ENCODE peak calls at places on chromosomes 6 and 20, in ten cellular contexts. One of them, this sample, is unnamed.

GRCh38 chr20:43190332-43190953 is 737 bp upstream of the PTPRT start:
- DNase-seq in Calu3: no peak
- DNase-seq in WTC11: no peak
- DNase-seq in uterus: no peak
- DNase-seq in CD4-positive, alpha-beta T cell: no peak
- DNase-seq in IMR-90: no peak
- DNase-seq in CD14-positive monocyte: no peak
- DNase-seq in neural crest cell: no peak
- DNase-seq in choroid plexus epithelial cell: no peak
- DNase-seq in ovary: no peak
- DNase-seq in this sample: no peak

GRCh38 chr6:19804362-19805145 is 32.6 kb upstream of the ID4 start:
- DNase-seq in WTC11: peak; percentile 96
- DNase-seq in uterus: peak; percentile 95
- DNase-seq in IMR-90: peak; percentile 96
- DNase-seq in neural crest cell: peak; percentile 88
- DNase-seq in CD14-positive monocyte: peak; percentile 48
- DNase-seq in ovary: peak; percentile 96
- DNase-seq in choroid plexus epithelial cell: peak; percentile 98
- DNase-seq in Calu3: peak; percentile 98
- DNase-seq in CD4-positive, alpha-beta T cell: peak; percentile 6
- DNase-seq in this sample: peak; percentile 76

GRCh38 chr20:38566199-38566598 is 14.8 kb upstream of the ADIG start:
- DNase-seq in choroid plexus epithelial cell: no peak
- DNase-seq in uterus: no peak
- DNase-seq in neural crest cell: no peak
- DNase-seq in ovary: no peak
- DNase-seq in WTC11: no peak
- DNase-seq in IMR-90: no peak
- DNase-seq in CD14-positive monocyte: no peak
- DNase-seq in Calu3: no peak
- DNase-seq in CD4-positive, alpha-beta T cell: no peak
- DNase-seq in this sample: no peak

GRCh38 chr6:82179415-82179814 is 68.1 kb downstream of the IBTK start:
- DNase-seq in CD14-positive monocyte: no peak
- DNase-seq in WTC11: no peak
- DNase-seq in ovary: no peak
- DNase-seq in choroid plexus epithelial cell: peak; percentile 17
- DNase-seq in neural crest cell: no peak
- DNase-seq in IMR-90: peak; percentile 3
- DNase-seq in CD4-positive, alpha-beta T cell: no peak
- DNase-seq in uterus: no peak
- DNase-seq in Calu3: no peak
- DNase-seq in this sample: no peak

GRCh38 chr20:35768731-35769664 is 2.8 kb upstream of the PHF20 start:
- DNase-seq in CD14-positive monocyte: peak; percentile 96
- DNase-seq in CD4-positive, alpha-beta T cell: peak; percentile 7
- DNase-seq in IMR-90: peak; percentile 98
- DNase-seq in choroid plexus epithelial cell: peak; percentile 98
- DNase-seq in uterus: peak; percentile 98
- DNase-seq in Calu3: peak; percentile 84
- DNase-seq in ovary: peak; percentile 99
- DNase-seq in WTC11: peak; percentile 74
- DNase-seq in neural crest cell: peak; percentile 55
- DNase-seq in this sample: peak; percentile 100

GRCh38 chr20:44651507-44652373 is at the start of gene ADA:
- DNase-seq in IMR-90: peak; percentile 21
- DNase-seq in ovary: peak; percentile 66
- DNase-seq in Calu3: peak; percentile 83
- DNase-seq in CD4-positive, alpha-beta T cell: peak; percentile 37
- DNase-seq in uterus: peak; percentile 67
- DNase-seq in neural crest cell: peak; percentile 41
- DNase-seq in CD14-positive monocyte: no peak
- DNase-seq in WTC11: peak; percentile 59
- DNase-seq in choroid plexus epithelial cell: peak; percentile 32
- DNase-seq in this sample: no peak

GRCh38 chr6:43506171-43506570 is 4.0 kb downstream of the LRRC73 start:
- DNase-seq in WTC11: no peak
- DNase-seq in choroid plexus epithelial cell: no peak
- DNase-seq in CD14-positive monocyte: no peak
- DNase-seq in uterus: no peak
- DNase-seq in IMR-90: no peak
- DNase-seq in CD4-positive, alpha-beta T cell: no peak
- DNase-seq in Calu3: no peak
- DNase-seq in neural crest cell: no peak
- DNase-seq in ovary: no peak
- DNase-seq in this sample: no peak

GRCh38 chr20:8633366-8633765 is 435.5 kb upstream of the PLCB4 start:
- DNase-seq in CD14-positive monocyte: no peak
- DNase-seq in ovary: no peak
- DNase-seq in uterus: no peak
- DNase-seq in WTC11: no peak
- DNase-seq in IMR-90: peak; percentile 59
- DNase-seq in CD4-positive, alpha-beta T cell: no peak
- DNase-seq in neural crest cell: no peak
- DNase-seq in Calu3: no peak
- DNase-seq in choroid plexus epithelial cell: no peak
- DNase-seq in this sample: no peak

GRCh38 chr6:157273756-157274088 is 49.6 kb downstream of the TMEM242 start:
- DNase-seq in uterus: peak; percentile 62
- DNase-seq in neural crest cell: peak; percentile 28
- DNase-seq in Calu3: peak; percentile 8
- DNase-seq in CD4-positive, alpha-beta T cell: peak; percentile 69
- DNase-seq in IMR-90: peak; percentile 9
- DNase-seq in choroid plexus epithelial cell: peak; percentile 56
- DNase-seq in CD14-positive monocyte: no peak
- DNase-seq in ovary: peak; percentile 43
- DNase-seq in WTC11: peak; percentile 44
- DNase-seq in this sample: peak; percentile 35

GRCh38 chr6:75602164-75602896 is 650 bp downstream of the SENP6 start:
- DNase-seq in CD4-positive, alpha-beta T cell: peak; percentile 37
- DNase-seq in Calu3: peak; percentile 38
- DNase-seq in choroid plexus epithelial cell: peak; percentile 60
- DNase-seq in CD14-positive monocyte: no peak
- DNase-seq in neural crest cell: peak; percentile 39
- DNase-seq in uterus: no peak
- DNase-seq in WTC11: peak; percentile 51
- DNase-seq in IMR-90: peak; percentile 42
- DNase-seq in ovary: peak; percentile 46
- DNase-seq in this sample: no peak

DNA sequence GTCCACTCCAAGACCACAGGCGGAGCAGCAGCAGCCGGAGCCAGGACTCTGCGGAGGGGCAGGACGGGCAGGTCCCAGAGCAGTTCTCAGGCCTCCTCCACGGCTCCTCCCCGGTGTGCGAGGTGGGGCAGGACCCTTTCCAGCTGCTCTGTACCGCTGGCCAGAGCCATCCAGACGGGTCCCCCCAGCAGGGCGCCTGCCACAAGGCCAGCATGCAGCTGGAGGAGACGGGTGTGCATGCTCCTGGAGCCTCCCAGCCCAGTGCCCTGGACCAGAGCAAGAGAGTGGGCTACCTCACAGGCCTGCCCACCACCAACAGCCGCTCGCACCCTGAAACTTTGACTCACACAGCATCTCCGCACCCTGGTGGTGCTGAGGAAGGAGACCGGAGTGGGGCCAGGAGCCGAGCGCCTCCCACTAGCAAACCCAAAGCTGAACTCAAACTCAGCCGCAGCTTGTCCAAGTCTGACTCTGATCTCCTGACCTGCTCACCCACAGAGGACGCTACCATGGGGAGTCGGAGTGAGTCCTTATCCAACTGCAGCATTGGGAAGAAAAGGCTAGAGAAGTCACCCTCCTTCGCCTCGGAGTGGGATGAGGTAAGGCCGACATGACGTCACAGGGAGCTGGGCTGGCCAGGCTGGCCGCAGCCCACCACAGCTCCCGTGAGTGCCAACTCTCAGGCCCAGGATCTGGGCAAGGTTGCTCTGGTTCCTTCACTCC is 123.5 kb downstream of the TCP11 start:
- DNase-seq in neural crest cell: no peak
- DNase-seq in Calu3: no peak
- DNase-seq in IMR-90: no peak
- DNase-seq in choroid plexus epithelial cell: peak; percentile 72
- DNase-seq in ovary: peak; percentile 70
- DNase-seq in uterus: peak; percentile 73
- DNase-seq in CD4-positive, alpha-beta T cell: no peak
- DNase-seq in WTC11: no peak
- DNase-seq in CD14-positive monocyte: no peak
- DNase-seq in this sample: peak; percentile 34
- TF ChIP-seq CTCF in neural crest cell: no peak
- TF ChIP-seq CTCF in Calu3: no peak
- TF ChIP-seq CTCF in IMR-90: no peak
- TF ChIP-seq CTCF in choroid plexus epithelial cell: peak; percentile 35
- TF ChIP-seq CTCF in ovary: no peak
- TF ChIP-seq CTCF in uterus: no peak
- TF ChIP-seq CTCF in CD4-positive, alpha-beta T cell: no peak
- TF ChIP-seq CTCF in WTC11: no peak
- TF ChIP-seq CTCF in CD14-positive monocyte: no peak
- TF ChIP-seq CTCF in this sample: no peak

DNA sequence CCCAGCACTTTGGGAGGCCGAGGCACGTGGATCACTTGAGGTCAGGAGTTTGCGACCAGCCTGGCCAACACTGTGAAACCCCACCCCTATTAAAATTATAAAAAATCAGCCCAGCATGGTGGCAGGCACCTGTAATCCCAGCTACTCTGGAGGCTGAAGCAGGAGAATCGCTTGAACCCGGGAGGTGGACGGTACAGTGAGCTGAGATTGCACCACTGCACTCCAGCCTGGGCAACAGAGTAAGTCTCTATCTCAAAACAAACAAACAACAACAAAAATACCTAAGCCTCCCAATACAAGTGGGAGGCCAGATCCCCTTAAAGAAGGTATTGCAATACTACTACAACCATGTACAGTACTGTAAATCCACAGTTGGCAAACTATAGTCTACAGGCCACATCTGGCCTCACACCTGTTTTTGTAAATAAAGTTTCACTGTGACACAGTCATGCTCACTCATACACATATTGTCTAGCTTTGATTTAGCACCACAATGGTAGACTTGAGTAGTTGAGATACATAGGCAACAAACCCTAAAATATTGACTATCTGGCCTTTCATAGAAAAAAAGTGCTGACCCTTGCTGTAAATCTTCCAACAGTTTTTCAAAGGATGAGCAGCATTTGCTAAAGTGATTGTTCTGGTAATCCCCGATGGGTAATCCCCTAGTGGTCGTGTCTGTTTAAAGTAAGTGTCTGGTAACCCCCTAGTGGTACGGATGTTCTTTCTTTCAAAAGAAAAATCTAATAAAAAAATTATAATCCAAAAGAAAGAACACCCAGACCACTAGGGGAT is 202.0 kb downstream of the RNGTT start:
- DNase-seq in ovary: no peak
- DNase-seq in uterus: no peak
- DNase-seq in neural crest cell: no peak
- DNase-seq in choroid plexus epithelial cell: no peak
- DNase-seq in CD14-positive monocyte: no peak
- DNase-seq in IMR-90: no peak
- DNase-seq in WTC11: no peak
- DNase-seq in Calu3: no peak
- DNase-seq in CD4-positive, alpha-beta T cell: no peak
- DNase-seq in this sample: no peak
- TF ChIP-seq CTCF in ovary: no peak
- TF ChIP-seq CTCF in uterus: no peak
- TF ChIP-seq CTCF in neural crest cell: no peak
- TF ChIP-seq CTCF in choroid plexus epithelial cell: peak; percentile 2
- TF ChIP-seq CTCF in CD14-positive monocyte: no peak
- TF ChIP-seq CTCF in IMR-90: no peak
- TF ChIP-seq CTCF in WTC11: no peak
- TF ChIP-seq CTCF in Calu3: no peak
- TF ChIP-seq CTCF in CD4-positive, alpha-beta T cell: no peak
- TF ChIP-seq CTCF in this sample: no peak

DNA sequence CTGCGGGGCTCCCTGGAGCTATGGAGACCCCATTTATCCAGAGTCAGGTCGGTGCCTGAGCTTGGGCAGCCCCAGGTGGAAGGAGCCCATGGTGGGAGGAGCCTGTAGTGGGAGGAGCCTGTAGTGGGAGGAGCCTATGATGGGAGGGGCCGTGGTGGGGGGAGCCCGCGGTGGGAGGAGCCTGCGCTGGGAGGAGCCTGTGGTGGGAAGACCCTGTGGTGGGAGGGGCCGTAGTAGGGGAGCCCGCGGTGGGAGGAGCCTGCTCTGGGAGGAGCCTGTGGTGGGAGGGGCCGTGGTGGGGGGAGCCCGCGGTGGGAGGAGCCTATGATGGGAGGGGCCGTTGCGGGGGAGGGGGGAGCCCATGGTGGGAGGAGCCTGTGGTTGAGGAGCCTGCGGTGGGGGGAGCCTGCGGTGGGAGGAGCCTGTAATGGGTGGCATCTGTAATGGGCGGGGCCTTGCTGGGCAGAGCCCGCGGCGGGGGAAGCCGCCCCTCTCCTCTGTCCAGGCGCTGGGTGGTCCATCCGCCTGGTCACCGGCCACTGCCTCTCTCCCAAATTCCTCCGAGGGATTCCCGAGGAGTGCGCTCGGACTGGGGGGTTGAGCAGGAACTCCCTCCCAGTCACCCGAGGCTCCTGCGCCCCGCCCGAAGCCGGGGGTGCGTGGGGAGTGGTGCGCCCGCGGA is 567 bp upstream of the FNDC11 start:
- DNase-seq in choroid plexus epithelial cell: peak; percentile 85
- DNase-seq in IMR-90: peak; percentile 83
- DNase-seq in ovary: peak; percentile 74
- DNase-seq in CD4-positive, alpha-beta T cell: peak; percentile 74
- DNase-seq in uterus: peak; percentile 75
- DNase-seq in CD14-positive monocyte: peak; percentile 68
- DNase-seq in WTC11: peak; percentile 97
- DNase-seq in Calu3: peak; percentile 81
- DNase-seq in neural crest cell: peak; percentile 80
- DNase-seq in this sample: peak; percentile 70
- TF ChIP-seq CTCF in choroid plexus epithelial cell: no peak
- TF ChIP-seq CTCF in IMR-90: no peak
- TF ChIP-seq CTCF in ovary: no peak
- TF ChIP-seq CTCF in CD4-positive, alpha-beta T cell: no peak
- TF ChIP-seq CTCF in uterus: no peak
- TF ChIP-seq CTCF in CD14-positive monocyte: no peak
- TF ChIP-seq CTCF in WTC11: no peak
- TF ChIP-seq CTCF in Calu3: no peak
- TF ChIP-seq CTCF in neural crest cell: no peak
- TF ChIP-seq CTCF in this sample: no peak

GRCh38 chr6:7035837-7036249 is 71.9 kb upstream of the RREB1 start:
- DNase-seq in uterus: no peak
- DNase-seq in WTC11: no peak
- DNase-seq in choroid plexus epithelial cell: peak; percentile 33
- DNase-seq in CD14-positive monocyte: no peak
- DNase-seq in ovary: no peak
- DNase-seq in Calu3: no peak
- DNase-seq in IMR-90: no peak
- DNase-seq in neural crest cell: no peak
- DNase-seq in CD4-positive, alpha-beta T cell: no peak
- DNase-seq in this sample: no peak
- TF ChIP-seq CTCF in uterus: no peak
- TF ChIP-seq CTCF in WTC11: no peak
- TF ChIP-seq CTCF in choroid plexus epithelial cell: no peak
- TF ChIP-seq CTCF in CD14-positive monocyte: no peak
- TF ChIP-seq CTCF in ovary: no peak
- TF ChIP-seq CTCF in Calu3: no peak
- TF ChIP-seq CTCF in IMR-90: no peak
- TF ChIP-seq CTCF in neural crest cell: no peak
- TF ChIP-seq CTCF in CD4-positive, alpha-beta T cell: no peak
- TF ChIP-seq CTCF in this sample: no peak